ENCODE peak calls at places on chromosomes 7 and 10, in seven cellular contexts. One of them, this sample, is unnamed.

GRCh38 chr7:1695800-1696454 is 25.9 kb downstream of the ELFN1 start:
- DNase-seq in CD4-positive, alpha-beta T cell: no peak
- DNase-seq in heart left ventricle: peak
- DNase-seq in B cell: no peak
- DNase-seq in activated B cell treated with CpG ODN at 0.5 μM for 24 hours: no peak
- DNase-seq in nephron progenitor cell: no peak
- DNase-seq in Caco-2: peak
- DNase-seq in this sample: no peak

GRCh38 chr7:12882710-12883109 is 195.3 kb downstream of the ARL4A start:
- DNase-seq in nephron progenitor cell: no peak
- DNase-seq in heart left ventricle: no peak
- DNase-seq in Caco-2: no peak
- DNase-seq in activated B cell treated with CpG ODN at 0.5 μM for 24 hours: no peak
- DNase-seq in B cell: no peak
- DNase-seq in CD4-positive, alpha-beta T cell: no peak
- DNase-seq in this sample: no peak

GRCh38 chr7:14747701-14748100 is 154.8 kb downstream of the DGKB start:
- DNase-seq in heart left ventricle: no peak
- DNase-seq in B cell: no peak
- DNase-seq in Caco-2: no peak
- DNase-seq in nephron progenitor cell: no peak
- DNase-seq in CD4-positive, alpha-beta T cell: no peak
- DNase-seq in activated B cell treated with CpG ODN at 0.5 μM for 24 hours: no peak
- DNase-seq in this sample: no peak

GRCh38 chr7:97851725-97852124 is 20.5 kb downstream of the ASNS start:
- DNase-seq in CD4-positive, alpha-beta T cell: no peak
- DNase-seq in heart left ventricle: no peak
- DNase-seq in B cell: no peak
- DNase-seq in Caco-2: no peak
- DNase-seq in activated B cell treated with CpG ODN at 0.5 μM for 24 hours: no peak
- DNase-seq in nephron progenitor cell: no peak
- DNase-seq in this sample: no peak

GRCh38 chr10:119205926-119206602 is 1.3 kb upstream of the GRK5 start:
- DNase-seq in CD4-positive, alpha-beta T cell: no peak
- DNase-seq in heart left ventricle: peak
- DNase-seq in activated B cell treated with CpG ODN at 0.5 μM for 24 hours: peak
- DNase-seq in B cell: no peak
- DNase-seq in nephron progenitor cell: peak
- DNase-seq in Caco-2: peak
- DNase-seq in this sample: peak

GRCh38 chr7:13953368-13953767 is 36.1 kb downstream of the ETV1 start:
- DNase-seq in B cell: no peak
- DNase-seq in Caco-2: no peak
- DNase-seq in heart left ventricle: no peak
- DNase-seq in nephron progenitor cell: no peak
- DNase-seq in activated B cell treated with CpG ODN at 0.5 μM for 24 hours: no peak
- DNase-seq in CD4-positive, alpha-beta T cell: no peak
- DNase-seq in this sample: no peak

GRCh38 chr10:77926566-77927342 is at the start of gene DLG5:
- DNase-seq in Caco-2: peak
- DNase-seq in nephron progenitor cell: peak
- DNase-seq in activated B cell treated with CpG ODN at 0.5 μM for 24 hours: no peak
- DNase-seq in heart left ventricle: peak
- DNase-seq in CD4-positive, alpha-beta T cell: no peak
- DNase-seq in B cell: no peak
- DNase-seq in this sample: peak

GRCh38 chr10:78830062-78830974 is 238.4 kb upstream of the ZMIZ1 start:
- DNase-seq in Caco-2: no peak
- DNase-seq in activated B cell treated with CpG ODN at 0.5 μM for 24 hours: no peak
- DNase-seq in CD4-positive, alpha-beta T cell: no peak
- DNase-seq in nephron progenitor cell: no peak
- DNase-seq in B cell: no peak
- DNase-seq in heart left ventricle: no peak
- DNase-seq in this sample: no peak

GRCh38 chr10:69139961-69140360 is 16.0 kb downstream of the VPS26A start:
- DNase-seq in activated B cell treated with CpG ODN at 0.5 μM for 24 hours: no peak
- DNase-seq in B cell: no peak
- DNase-seq in Caco-2: no peak
- DNase-seq in CD4-positive, alpha-beta T cell: no peak
- DNase-seq in nephron progenitor cell: no peak
- DNase-seq in heart left ventricle: no peak
- DNase-seq in this sample: no peak

GRCh38 chr10:80407836-80408197 is 534 bp upstream of the PRXL2A start:
- DNase-seq in CD4-positive, alpha-beta T cell: no peak
- DNase-seq in heart left ventricle: peak
- DNase-seq in Caco-2: peak
- DNase-seq in nephron progenitor cell: peak
- DNase-seq in B cell: no peak
- DNase-seq in activated B cell treated with CpG ODN at 0.5 μM for 24 hours: no peak
- DNase-seq in this sample: peak

GRCh38 chr10:3652886-3653285 is 132.1 kb downstream of the KLF6 start:
- DNase-seq in Caco-2: no peak
- DNase-seq in B cell: no peak
- DNase-seq in activated B cell treated with CpG ODN at 0.5 μM for 24 hours: no peak
- DNase-seq in heart left ventricle: no peak
- DNase-seq in CD4-positive, alpha-beta T cell: no peak
- DNase-seq in nephron progenitor cell: no peak
- DNase-seq in this sample: no peak

GRCh38 chr10:82148764-82149163 is 273.8 kb downstream of the NRG3 start:
- DNase-seq in CD4-positive, alpha-beta T cell: no peak
- DNase-seq in B cell: no peak
- DNase-seq in heart left ventricle: no peak
- DNase-seq in Caco-2: no peak
- DNase-seq in nephron progenitor cell: no peak
- DNase-seq in activated B cell treated with CpG ODN at 0.5 μM for 24 hours: no peak
- DNase-seq in this sample: no peak

DNA sequence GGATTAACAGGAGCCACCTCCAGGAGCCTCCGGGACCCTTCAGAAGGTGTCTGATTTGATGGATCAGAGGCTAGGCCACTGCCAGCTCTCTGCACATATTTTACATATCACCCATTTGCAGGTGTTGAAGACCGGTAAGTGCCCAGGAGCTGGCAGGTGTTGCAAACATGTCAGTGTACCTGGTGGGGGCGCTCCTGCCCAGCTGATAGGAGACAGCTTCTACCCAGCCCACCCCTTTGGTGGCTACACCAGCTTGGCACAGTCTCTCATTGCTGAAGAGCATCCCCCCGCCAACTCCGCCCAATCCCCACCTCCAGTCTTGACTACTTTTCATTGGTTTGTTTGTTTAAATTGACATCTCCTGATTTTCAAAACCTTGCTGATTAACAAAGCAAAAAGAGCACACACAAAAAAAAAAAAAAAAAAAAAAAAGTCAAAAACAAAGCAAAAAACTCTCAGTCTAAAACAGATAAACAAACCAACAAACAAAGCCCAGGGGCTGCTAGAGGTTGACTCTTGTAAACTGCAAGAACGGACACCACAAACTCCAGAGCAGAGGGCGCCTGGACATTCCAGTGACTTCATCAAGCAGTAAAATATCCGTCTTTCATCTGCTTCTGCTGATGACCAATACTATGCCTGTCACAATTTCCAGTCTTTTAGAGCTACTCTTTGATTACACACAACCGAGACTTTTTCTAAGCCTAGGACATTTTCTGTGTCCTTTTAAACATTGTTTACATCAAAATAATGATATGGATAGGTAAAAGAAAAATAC is 275.3 kb downstream of the NRG3 start:
- DNase-seq in heart left ventricle: no peak
- DNase-seq in B cell: no peak
- DNase-seq in CD4-positive, alpha-beta T cell: no peak
- DNase-seq in nephron progenitor cell: peak
- DNase-seq in activated B cell treated with CpG ODN at 0.5 μM for 24 hours: no peak
- DNase-seq in Caco-2: peak
- DNase-seq in this sample: no peak
- TF ChIP-seq CTCF in heart left ventricle: no peak
- TF ChIP-seq CTCF in B cell: no peak
- TF ChIP-seq CTCF in CD4-positive, alpha-beta T cell: no peak
- TF ChIP-seq CTCF in nephron progenitor cell: peak
- TF ChIP-seq CTCF in activated B cell treated with CpG ODN at 0.5 μM for 24 hours: no peak
- TF ChIP-seq CTCF in Caco-2: peak
- TF ChIP-seq CTCF in this sample: peak

DNA sequence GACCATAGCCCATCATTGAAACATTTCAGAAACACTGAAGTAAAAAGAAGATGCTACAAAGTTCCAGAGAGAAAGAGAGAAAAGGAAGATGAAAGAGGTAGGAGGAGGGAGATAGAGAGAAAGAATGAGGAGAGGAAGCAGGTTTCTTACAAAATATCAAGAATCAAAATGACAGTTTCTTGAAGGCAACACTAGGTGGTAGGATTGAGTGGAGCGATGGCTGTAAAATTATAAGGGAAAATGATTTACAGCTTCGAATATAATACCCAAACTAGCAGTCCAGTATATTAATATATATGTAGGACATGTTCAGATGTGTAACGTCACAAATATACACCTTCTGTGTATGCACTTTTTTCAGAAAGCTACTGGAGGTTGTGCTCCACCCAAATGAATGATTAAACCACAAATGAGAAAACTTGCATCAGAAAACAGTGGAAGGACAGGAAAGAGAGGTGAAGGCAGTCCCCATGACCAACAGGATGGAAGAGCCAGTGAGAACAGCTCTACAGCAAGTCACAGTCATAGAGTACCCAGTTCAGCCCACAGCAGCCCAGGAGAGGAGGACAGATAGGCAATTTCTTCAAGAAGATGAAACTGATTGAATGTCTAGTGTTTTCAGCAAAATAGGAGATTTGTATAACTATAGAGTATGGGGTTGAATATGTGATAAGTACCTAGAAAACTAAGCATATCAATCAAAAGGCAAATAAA is 151.5 kb upstream of the TARP start:
- DNase-seq in B cell: no peak
- DNase-seq in heart left ventricle: no peak
- DNase-seq in CD4-positive, alpha-beta T cell: no peak
- DNase-seq in nephron progenitor cell: no peak
- DNase-seq in activated B cell treated with CpG ODN at 0.5 μM for 24 hours: no peak
- DNase-seq in Caco-2: no peak
- DNase-seq in this sample: no peak
- TF ChIP-seq CTCF in B cell: no peak
- TF ChIP-seq CTCF in heart left ventricle: no peak
- TF ChIP-seq CTCF in CD4-positive, alpha-beta T cell: no peak
- TF ChIP-seq CTCF in nephron progenitor cell: no peak
- TF ChIP-seq CTCF in activated B cell treated with CpG ODN at 0.5 μM for 24 hours: no peak
- TF ChIP-seq CTCF in Caco-2: no peak
- TF ChIP-seq CTCF in this sample: no peak

DNA sequence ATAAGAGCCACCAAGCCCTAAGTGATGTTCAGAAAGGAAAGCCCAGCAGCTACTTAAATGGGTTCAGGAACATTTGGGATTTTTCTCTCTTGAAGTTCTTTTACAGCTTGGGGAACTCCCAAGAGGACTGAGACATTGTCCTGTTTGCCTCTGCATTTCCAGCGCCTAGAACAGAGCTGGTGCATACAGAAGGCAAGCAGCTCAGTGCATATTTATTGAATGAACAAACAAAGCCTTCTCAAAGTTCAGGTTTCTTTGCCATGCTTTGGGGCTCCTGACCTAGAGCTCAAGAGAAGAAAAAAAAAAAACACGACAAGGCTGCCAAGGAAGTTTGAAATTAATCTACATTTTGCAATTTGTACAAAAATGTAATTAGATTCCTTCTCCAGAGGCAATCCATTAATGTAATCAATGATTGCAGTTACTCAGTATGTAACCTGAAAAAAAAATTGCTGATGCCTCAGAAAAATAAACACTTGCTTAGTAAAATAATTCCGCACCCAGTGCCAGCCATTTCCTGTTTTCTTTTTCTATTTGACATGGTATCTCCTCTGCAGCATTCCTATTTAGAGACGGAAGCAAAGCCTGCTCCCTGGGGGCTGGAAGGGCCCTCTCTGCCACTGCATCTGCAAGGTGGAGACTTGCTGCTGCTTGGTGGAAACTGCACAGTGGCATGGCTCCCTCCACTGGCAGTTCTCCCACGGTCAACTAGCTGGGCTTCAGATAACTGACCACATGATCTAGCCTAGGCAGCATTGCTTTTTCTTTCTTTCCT is 157.3 kb downstream of the TMEM178B start:
- DNase-seq in activated B cell treated with CpG ODN at 0.5 μM for 24 hours: no peak
- DNase-seq in nephron progenitor cell: peak
- DNase-seq in CD4-positive, alpha-beta T cell: no peak
- DNase-seq in heart left ventricle: no peak
- DNase-seq in B cell: no peak
- DNase-seq in Caco-2: peak
- DNase-seq in this sample: peak
- TF ChIP-seq CTCF in activated B cell treated with CpG ODN at 0.5 μM for 24 hours: no peak
- TF ChIP-seq CTCF in nephron progenitor cell: peak
- TF ChIP-seq CTCF in CD4-positive, alpha-beta T cell: no peak
- TF ChIP-seq CTCF in heart left ventricle: peak
- TF ChIP-seq CTCF in B cell: no peak
- TF ChIP-seq CTCF in Caco-2: peak
- TF ChIP-seq CTCF in this sample: peak

GRCh38 chr7:108226723-108227359 is 96.7 kb upstream of the LAMB4 start:
- DNase-seq in B cell: no peak
- DNase-seq in heart left ventricle: no peak
- DNase-seq in CD4-positive, alpha-beta T cell: no peak
- DNase-seq in Caco-2: no peak
- DNase-seq in nephron progenitor cell: no peak
- DNase-seq in activated B cell treated with CpG ODN at 0.5 μM for 24 hours: no peak
- DNase-seq in this sample: no peak

GRCh38 chr7:108224387-108224786 is 94.2 kb upstream of the LAMB4 start:
- DNase-seq in heart left ventricle: no peak
- DNase-seq in activated B cell treated with CpG ODN at 0.5 μM for 24 hours: no peak
- DNase-seq in nephron progenitor cell: no peak
- DNase-seq in Caco-2: no peak
- DNase-seq in B cell: no peak
- DNase-seq in CD4-positive, alpha-beta T cell: no peak
- DNase-seq in this sample: no peak

GRCh38 chr7:108227360-108227749 is 97.2 kb upstream of the LAMB4 start:
- DNase-seq in activated B cell treated with CpG ODN at 0.5 μM for 24 hours: no peak
- DNase-seq in CD4-positive, alpha-beta T cell: no peak
- DNase-seq in Caco-2: no peak
- DNase-seq in nephron progenitor cell: no peak
- DNase-seq in B cell: no peak
- DNase-seq in heart left ventricle: no peak
- DNase-seq in this sample: no peak

GRCh38 chr7:108225531-108226181 is 95.5 kb upstream of the LAMB4 start:
- DNase-seq in Caco-2: no peak
- DNase-seq in nephron progenitor cell: no peak
- DNase-seq in activated B cell treated with CpG ODN at 0.5 μM for 24 hours: no peak
- DNase-seq in CD4-positive, alpha-beta T cell: no peak
- DNase-seq in heart left ventricle: no peak
- DNase-seq in B cell: no peak
- DNase-seq in this sample: no peak

DNA sequence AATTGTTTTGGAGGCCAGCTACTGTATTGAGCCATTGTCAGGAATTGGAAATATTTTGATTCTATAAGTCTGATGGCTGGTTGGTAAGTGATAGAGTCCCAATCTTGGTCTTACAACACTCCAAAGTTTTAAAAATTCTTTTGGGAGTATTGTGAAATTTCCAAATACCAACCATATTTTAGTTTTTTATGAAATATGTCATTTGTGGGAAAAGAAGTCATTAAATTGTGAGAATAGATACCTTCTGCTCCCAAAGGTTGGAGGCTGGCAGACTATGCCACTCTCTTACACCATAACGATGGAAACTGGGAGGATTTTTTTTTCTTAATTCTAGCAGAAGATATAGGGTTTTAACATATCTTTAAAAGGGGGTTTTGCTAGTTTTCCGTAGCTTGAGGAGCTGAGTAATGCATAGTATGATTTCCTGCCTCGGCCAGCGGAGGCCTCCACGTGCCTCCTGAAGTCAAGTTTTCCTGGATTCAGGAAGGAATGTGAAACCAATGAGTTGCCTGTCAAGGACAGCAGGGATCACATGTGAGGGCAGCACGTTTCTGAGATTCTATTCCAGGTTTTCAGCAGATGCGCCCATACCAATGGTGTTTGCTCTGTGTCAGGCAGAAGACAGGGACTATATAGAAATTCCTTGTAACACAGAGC is 92.2 kb upstream of the LAMB4 start:
- DNase-seq in heart left ventricle: no peak
- DNase-seq in nephron progenitor cell: no peak
- DNase-seq in B cell: no peak
- DNase-seq in activated B cell treated with CpG ODN at 0.5 μM for 24 hours: no peak
- DNase-seq in CD4-positive, alpha-beta T cell: no peak
- DNase-seq in Caco-2: peak
- DNase-seq in this sample: no peak
- TF ChIP-seq CTCF in heart left ventricle: no peak
- TF ChIP-seq CTCF in nephron progenitor cell: no peak
- TF ChIP-seq CTCF in B cell: no peak
- TF ChIP-seq CTCF in activated B cell treated with CpG ODN at 0.5 μM for 24 hours: no peak
- TF ChIP-seq CTCF in CD4-positive, alpha-beta T cell: no peak
- TF ChIP-seq CTCF in Caco-2: no peak
- TF ChIP-seq CTCF in this sample: no peak